ENCODE peak calls at places on chromosomes 4 and X, in five cellular contexts. K is GM04503, Y is MM.1S, M is fibroblast of the conjunctiva, Z is LHCN-M2. D is an unnamed sample.

GRCh38 chrX:7711167-7711566 is 131.8 kb upstream of the VCX start:
- DNase-seq in Y (peak; percentile 6), K (no peak), M (no peak), Z (no peak), D (no peak)

GRCh38 chr4:138494931-138495330 is 252.8 kb upstream of the SLC7A11 start:
- DNase-seq in Z (peak; percentile 80), Y (no peak), K (peak; percentile 27), M (peak; percentile 23), D (no peak)

GRCh38 chrX:138127314-138127713 is 561.4 kb downstream of the ZIC3 start:
- DNase-seq in K (no peak), Y (no peak), M (no peak), Z (peak; percentile 85), D (no peak)

GRCh38 chrX:37726346-37726745 is 40.8 kb downstream of the XK start:
- DNase-seq in Y (no peak), K (no peak), Z (peak; percentile 46), M (no peak), D (no peak)

GRCh38 chr4:32268949-32269348 is 1548.8 kb downstream of the PCDH7 start:
- DNase-seq in Z (peak; percentile 0), M (peak; percentile 0), K (no peak), Y (no peak), D (no peak)

GRCh38 chr4:1384675-1385372 is 21.4 kb downstream of the NKX1-1 start:
- DNase-seq in Y (no peak), M (no peak), K (no peak), Z (no peak), D (no peak)

GRCh38 chr4:12122316-12122715 is 693.6 kb upstream of the HS3ST1 start:
- DNase-seq in Y (no peak), K (no peak), M (no peak), Z (no peak), D (no peak)

GRCh38 chr4:130530505-130530904 is 1434.6 kb downstream of the C4orf33 start:
- DNase-seq in Y (no peak), Z (no peak), M (no peak), K (no peak), D (no peak)

GRCh38 chr4:69026974-69027373 is 69.3 kb upstream of the UGT2B7 start:
- DNase-seq in M (no peak), K (no peak), Z (no peak), Y (no peak), D (no peak)

GRCh38 chrX:151711787-151712186 is 4.0 kb upstream of the FATE1 start:
- DNase-seq in Y (no peak), Z (no peak), M (no peak), K (no peak), D (no peak)

GRCh38 chr4:7059673-7060072 is 8.2 kb downstream of the GRPEL1 start:
- DNase-seq in K (no peak), Y (no peak), M (no peak), Z (no peak), D (no peak)

GRCh38 chr4:112532267-112532666 is 16.3 kb upstream of the NEUROG2 start:
- DNase-seq in M (no peak), K (no peak), Z (peak; percentile 72), Y (no peak), D (no peak)

GRCh38 chrX:10381218-10381617 is 224.4 kb downstream of the CLCN4 start:
- DNase-seq in K (no peak), M (no peak), Y (no peak), Z (no peak), D (no peak)

GRCh38 chrX:21412883-21413282 is 38.7 kb downstream of the CNKSR2 start:
- DNase-seq in K (no peak), Y (no peak), M (no peak), Z (no peak), D (no peak)

GRCh38 chr4:186581421-186581820 is 26.1 kb upstream of the MTNR1A start:
- DNase-seq in Y (no peak), M (no peak), Z (no peak), K (no peak), D (no peak)

GRCh38 chrX:56759736-56760409 is 30.8 kb downstream of the NBDY start:
- DNase-seq in K (no peak), Y (peak; percentile 15), Z (no peak), M (no peak), D (no peak)

GRCh38 chrX:51860679-51861078 is 32.7 kb upstream of the MAGED1 start:
- DNase-seq in M (no peak), Z (peak; percentile 22), K (no peak), Y (peak; percentile 8), D (no peak)

GRCh38 chrX:68827848-68828562 is 816 bp upstream of the EFNB1 start:
- DNase-seq in M (peak; percentile 72), Z (peak; percentile 63), Y (peak; percentile 62), K (no peak), D (no peak)

GRCh38 chr4:186190456-186191265 is 706 bp upstream of the CYP4V2 start:
- DNase-seq in M (no peak), Z (no peak), K (no peak), Y (peak; percentile 73), D (no peak)

GRCh38 chr4:68077737-68078136 is 51.9 kb downstream of the TMPRSS11F start:
- DNase-seq in Y (no peak), Z (no peak), M (no peak), K (no peak), D (no peak)

GRCh38 chr4:84499065-84499982 is at the start of gene NKX6-1:
- DNase-seq in Z (peak; percentile 81), M (peak; percentile 27), K (peak; percentile 49), Y (no peak), D (no peak)

GRCh38 chr4:154205471-154205870 is 286.1 kb downstream of the DCHS2 start:
- DNase-seq in M (no peak), K (no peak), Y (peak; percentile 64), Z (peak; percentile 49), D (no peak)

GRCh38 chr4:48261288-48261687 is 8.3 kb downstream of the TEC start:
- DNase-seq in M (no peak), Y (no peak), Z (peak; percentile 54), K (no peak), D (no peak)

GRCh38 chr4:6944311-6945051 is 34.9 kb downstream of the TBC1D14 start:
- DNase-seq in M (no peak), K (no peak), Y (no peak), Z (no peak), D (no peak)

GRCh38 chr4:825969-826330 is at the start of gene CPLX1:
- DNase-seq in Z (no peak), M (no peak), Y (no peak), K (no peak), D (no peak)

GRCh38 chrX:130082244-130083106 is 27.8 kb downstream of the ELF4 start:
- DNase-seq in M (no peak), Y (peak; percentile 82), Z (no peak), K (no peak), D (no peak)

GRCh38 chrX:9635805-9636204 is 129.8 kb downstream of the GPR143 start:
- DNase-seq in Y (no peak), M (no peak), Z (no peak), K (no peak), D (no peak)

GRCh38 chr4:86935833-86936721 is 1.3 kb downstream of the AFF1 start:
- DNase-seq in Y (peak; percentile 86), Z (no peak), M (no peak), K (no peak), D (no peak)

D was measured in AG04449.